ENCODE peak calls at places on chromosomes 12 and 14, in five cellular contexts. O, P, C, U and S are unnamed samples.
A peak's percentile ranks its signal among the peaks of the same experiment; 100 is the strongest.

GRCh38 chr12:6921996-6922935 is 5.5 kb upstream of the ATN1 start:
- DNase-seq in O (no peak), P (no peak), C (no peak), U (no peak), S (no peak)

GRCh38 chr14:101776315-101776714 is 14.8 kb downstream of the PPP2R5C start:
- DNase-seq in C (no peak), P (no peak), U (no peak), O (no peak), S (no peak)

GRCh38 chr14:90900712-90901111 is 84.5 kb upstream of the TTC7B start:
- DNase-seq in O (no peak), P (peak; percentile 19), U (no peak), C (peak; percentile 15), S (no peak)

GRCh38 chr12:110001596-110001995 is 2.4 kb downstream of the ANKRD13A start:
- DNase-seq in U (no peak), C (peak; percentile 72), O (no peak), P (peak; percentile 92), S (no peak)

GRCh38 chr14:58923751-58924405 is 264.6 kb upstream of the DAAM1 start:
- DNase-seq in O (no peak), P (no peak), C (no peak), U (no peak), S (no peak)

GRCh38 chr12:114921796-114922195 is 237.8 kb upstream of the TBX3 start:
- DNase-seq in P (no peak), U (no peak), C (no peak), O (no peak), S (no peak)

GRCh38 chr14:35858521-35859209 is 32.5 kb downstream of the BRMS1L start:
- DNase-seq in U (no peak), O (no peak), P (peak; percentile 70), C (peak; percentile 19), S (no peak)

GRCh38 chr12:96427269-96427729 is 27.1 kb upstream of the CDK17 start:
- DNase-seq in U (peak; percentile 24), P (peak; percentile 100), C (peak; percentile 100), O (peak; percentile 16), S (no peak)

GRCh38 chr12:119780786-119781434 is 96.2 kb downstream of the CIT start:
- DNase-seq in P (peak; percentile 37), O (no peak), U (peak; percentile 68), C (peak; percentile 56), S (no peak)

GRCh38 chr12:97465012-97465345 is 2.4 kb downstream of the RMST start:
- DNase-seq in P (no peak), C (no peak), O (no peak), U (peak; percentile 58), S (no peak)

GRCh38 chr12:38775457-38775856 is 129.9 kb downstream of the CPNE8 start:
- DNase-seq in U (no peak), P (no peak), O (no peak), C (no peak), S (peak; percentile 49)

GRCh38 chr14:68365228-68365627 is 427.6 kb downstream of the ZFP36L1 start:
- DNase-seq in P (peak; percentile 82), O (no peak), U (no peak), C (peak; percentile 75), S (no peak)

GRCh38 chr14:75793806-75794205 is 132.8 kb downstream of the TTLL5 start:
- DNase-seq in C (peak; percentile 32), U (no peak), O (no peak), P (peak; percentile 20), S (no peak)

GRCh38 chr12:29309320-29309902 is 71.6 kb downstream of the ERGIC2 start:
- DNase-seq in P (peak; percentile 47), U (peak; percentile 22), O (no peak), C (peak; percentile 35), S (no peak)

GRCh38 chr14:93970589-93970966 is 5.8 kb downstream of the ASB2 start:
- DNase-seq in U (peak; percentile 38), C (no peak), P (no peak), O (no peak), S (no peak)

GRCh38 chr14:105882626-105883025 is 356.2 kb downstream of the TMEM121 start:
- DNase-seq in U (no peak), O (no peak), P (no peak), C (no peak), S (no peak)

GRCh38 chr12:104701301-104701700 is 244.6 kb downstream of the CHST11 start:
- DNase-seq in U (no peak), O (no peak), C (no peak), P (no peak), S (no peak)

GRCh38 chr12:1810931-1811280 is 9.5 kb upstream of the LRTM2 start:
- DNase-seq in P (no peak), U (no peak), O (no peak), C (no peak), S (no peak)

GRCh38 chr12:128754275-128754674 is 69.5 kb downstream of the SLC15A4 start:
- DNase-seq in U (no peak), P (no peak), O (no peak), C (no peak), S (no peak)

GRCh38 chr12:112705037-112705632 is 86.4 kb upstream of the RPH3A start:
- DNase-seq in U (no peak), P (no peak), C (no peak), O (no peak), S (no peak)

GRCh38 chr12:132593938-132594358 is 16.4 kb downstream of the LRCOL1 start:
- DNase-seq in C (peak; percentile 89), P (peak; percentile 84), U (peak; percentile 99), O (peak; percentile 85), S (peak; percentile 48)

GRCh38 chr12:124395986-124396385 is 101.1 kb downstream of the RFLNA start:
- DNase-seq in U (no peak), C (no peak), O (no peak), P (no peak), S (no peak)

GRCh38 chr14:52801014-52801708 is 9.8 kb upstream of the GNPNAT1 start:
- DNase-seq in O (no peak), C (peak; percentile 85), U (peak; percentile 34), P (peak; percentile 92), S (no peak)

GRCh38 chr14:91349481-91350074 is 68.0 kb downstream of the CCDC88C start:
- DNase-seq in U (no peak), O (no peak), P (no peak), C (no peak), S (peak; percentile 62)

GRCh38 chr12:93009533-93009932 is 80.4 kb upstream of the EEA1 start:
- DNase-seq in U (no peak), C (no peak), O (no peak), P (no peak), S (no peak)

GRCh38 chr12:52198454-52199215 is 6.8 kb upstream of the KRT80 start:
- DNase-seq in U (no peak), C (no peak), P (no peak), O (no peak), S (no peak)